ENCODE peak calls at places on chromosomes 4 and X, in five cellular contexts. X is GM10248, H is T-helper 17 cell, Y is Karpas-422, L is dermis microvascular lymphatic vessel endothelial cell. Z is an unnamed sample.
A peak's percentile ranks its signal among the peaks of the same experiment; 100 is the strongest.

GRCh38 chrX:4277122-4277521 is 563.7 kb upstream of the PRKX start:
- DNase-seq in X (no peak), H (no peak), Y (peak; percentile 86), L (no peak), Z (no peak)

GRCh38 chr4:53127365-53127764 is 238.5 kb downstream of the SCFD2 start:
- DNase-seq in X (no peak), H (no peak), Y (no peak), L (no peak), Z (no peak)

GRCh38 chr4:57190651-57191481 is 80.7 kb upstream of the IGFBP7 start:
- DNase-seq in X (peak; percentile 36), H (no peak), Y (peak; percentile 80), L (peak; percentile 26), Z (no peak)

GRCh38 chr4:30815685-30816084 is 95.5 kb downstream of the PCDH7 start:
- DNase-seq in X (no peak), H (no peak), Y (no peak), L (no peak), Z (no peak)

GRCh38 chr4:185011408-185011807 is 6.9 kb upstream of the HELT start:
- DNase-seq in X (no peak), H (no peak), Y (peak; percentile 43), L (peak; percentile 27), Z (no peak)

GRCh38 chrX:11553594-11553993 is 112.1 kb downstream of the ARHGAP6 start:
- DNase-seq in X (no peak), H (no peak), Y (no peak), L (no peak), Z (no peak)

GRCh38 chr4:77052352-77052751 is 23.4 kb downstream of the CCNI start:
- DNase-seq in X (no peak), H (peak; percentile 31), Y (peak; percentile 69), L (peak; percentile 56), Z (no peak)

GRCh38 chr4:110164856-110165255 is 33.6 kb downstream of the ELOVL6 start:
- DNase-seq in X (no peak), H (no peak), Y (no peak), L (no peak), Z (no peak)

GRCh38 chr4:184028571-184028996 is 123.5 kb downstream of the STOX2 start:
- DNase-seq in X (no peak), H (no peak), Y (no peak), L (no peak), Z (no peak)